ENCODE peak calls at places on chromosomes 16 and 17, in four cellular contexts. H is prostate gland, I is spleen, O is body of pancreas. X is an unnamed sample. For H3K4me1, the result is how much of the 10 kb centered on the place peaks cover.

GRCh38 chr17:661509-661908 is 53.1 kb downstream of the VPS53 start:
- DNase-seq in H (no peak), I (no peak), O (no peak), X (no peak)

GRCh38 chr17:51745993-51746392 is 412.5 kb downstream of the CA10 start:
- DNase-seq in H (no peak), I (no peak), O (no peak), X (no peak)

GRCh38 chr17:10623786-10624338 is 33.2 kb downstream of the MYH3 start:
- DNase-seq in H (no peak), I (peak), O (no peak), X (no peak)

GRCh38 chr16:626787-627457 is 3.9 kb upstream of the WFIKKN1 start:
- DNase-seq in H (no peak), I (no peak), O (peak), X (no peak)

GRCh38 chr17:60390881-60391418 is 983 bp downstream of the USP32 start:
- DNase-seq in H (peak), I (peak), O (peak), X (peak)

GRCh38 chr17:78442648-78443128 is 64.2 kb downstream of the PGS1 start:
- DNase-seq in H (no peak), I (peak), O (peak), X (peak)

GRCh38 chr16:47142469-47143328 is 1.0 kb downstream of the NETO2 start:
- DNase-seq in H (no peak), I (peak), O (peak), X (peak)

GRCh38 chr17:41026668-41027471 is at the start of gene KRTAP1-5:
- DNase-seq in H (no peak), I (no peak), O (peak), X (no peak)

GRCh38 chr17:28896884-28897768 is at the start of gene FLOT2:
- DNase-seq in H (peak), I (peak), O (peak), X (peak)

GRCh38 chr17:28900986-28901726 is 1.7 kb downstream of the DHRS13 start:
- DNase-seq in H (no peak), I (no peak), O (no peak), X (no peak)

GRCh38 chr17:28898261-28898955 is 875 bp upstream of the FLOT2 start:
- DNase-seq in H (no peak), I (peak), O (no peak), X (no peak)

GRCh38 chr17:28897769-28898259 is 281 bp upstream of the FLOT2 start:
- DNase-seq in H (no peak), I (no peak), O (no peak), X (no peak)

GRCh38 chr17:28899212-28899815 is 1.8 kb upstream of the FLOT2 start:
- DNase-seq in H (no peak), I (no peak), O (no peak), X (no peak)
- TF ChIP-seq POLR2A in H (no peak), I (no peak), O (no peak), X (no peak)

GRCh38 chr16:81836279-81837054 is 57.4 kb downstream of the PLCG2 start:
- DNase-seq in H (no peak), I (no peak), O (no peak), X (no peak)
- H3K4me1 ChIP-seq in H (under half), I (half or more), O (under half), X (under half)

GRCh38 chr16:8888951-8889892 is 7.1 kb downstream of the LITAFD start:
- DNase-seq in H (no peak), I (peak), O (no peak), X (no peak)

GRCh38 chr16:8886593-8887437 is 4.7 kb downstream of the LITAFD start:
- DNase-seq in H (no peak), I (peak), O (no peak), X (no peak)

GRCh38 chr16:8887952-8888560 is 5.9 kb downstream of the LITAFD start:
- DNase-seq in H (peak), I (peak), O (peak), X (no peak)

GRCh38 chr16:8885674-8886592 is 3.8 kb downstream of the LITAFD start:
- DNase-seq in H (no peak), I (peak), O (peak), X (peak)

GRCh38 chr16:8887438-8887765 is 5.3 kb downstream of the LITAFD start:
- DNase-seq in H (no peak), I (peak), O (no peak), X (no peak)
- TF ChIP-seq POLR2A in H (no peak), I (no peak), O (no peak), X (no peak)

GRCh38 chr17:7884581-7885356 is 3.8 kb upstream of the CHD3 start:
- DNase-seq in H (no peak), I (peak), O (peak), X (peak)
- H3K4me1 ChIP-seq in H (under half), I (half or more), O (half or more), X (under half)

DNA sequence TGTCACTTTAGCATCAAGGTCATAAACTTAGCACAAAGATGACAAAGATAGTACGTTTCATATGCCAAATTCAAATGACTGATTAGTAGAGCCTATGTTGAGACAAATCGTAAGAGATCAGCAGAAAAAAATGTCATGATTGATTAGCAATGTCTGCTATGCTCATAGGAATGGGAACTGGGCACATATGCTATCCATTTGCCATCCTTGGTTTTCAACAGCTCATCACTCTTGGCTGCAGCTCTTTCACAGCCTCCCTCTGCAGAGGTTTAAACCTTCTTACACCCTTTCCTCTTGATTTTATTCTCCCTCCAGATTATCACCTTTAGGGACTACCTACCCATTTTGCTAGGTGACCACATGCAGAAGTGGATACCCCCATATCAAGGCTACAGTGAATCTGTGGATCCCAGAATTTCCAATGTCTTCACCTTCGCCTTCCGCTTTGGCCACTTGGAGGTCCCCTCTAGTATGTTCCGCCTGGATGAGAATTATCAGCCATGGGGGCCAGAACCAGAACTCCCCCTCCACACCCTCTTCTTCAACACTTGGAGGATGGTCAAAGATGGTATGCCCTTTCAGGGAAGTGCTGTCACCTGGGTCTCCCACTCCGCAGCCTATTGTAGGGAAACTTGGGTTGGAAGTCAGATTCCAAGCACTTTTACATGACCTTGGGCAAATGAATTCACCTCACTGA is 16.2 kb downstream of the MPO start:
- DNase-seq in H (no peak), I (no peak), O (no peak), X (no peak)
- TF ChIP-seq POLR2A in H (no peak), I (no peak), O (no peak), X (no peak)